ENCODE peak calls at places on chromosomes 13 and 19, in four cellular contexts. C is IMR-90, F is GM12878, X is K562. Y is an unnamed sample.

GRCh38 chr13:23643828-23644419 is 73.7 kb downstream of the TNFRSF19 start:
- DNase-seq in X (no peak), F (no peak), C (no peak), Y (no peak)

GRCh38 chr19:497861-498590 is 1.7 kb downstream of the MADCAM1 start:
- DNase-seq in C (no peak), X (no peak), F (no peak), Y (no peak)

GRCh38 chr19:10421240-10421948 is 1.1 kb downstream of the PDE4A start:
- DNase-seq in X (peak), F (no peak), C (no peak), Y (no peak)

GRCh38 chr13:20716951-20717350 is 13.5 kb downstream of the IL17D start:
- DNase-seq in X (no peak), C (no peak), F (no peak), Y (no peak)

GRCh38 chr13:112446867-112447266 is 70.7 kb downstream of the SPACA7 start:
- DNase-seq in C (no peak), X (no peak), F (no peak), Y (no peak)

GRCh38 chr13:27176772-27177171 is 5.2 kb upstream of the USP12 start:
- DNase-seq in X (no peak), F (no peak), C (no peak), Y (no peak)

GRCh38 chr13:94157705-94158218 is 321.7 kb downstream of the DCT start:
- DNase-seq in C (no peak), F (no peak), X (no peak), Y (no peak)

GRCh38 chr19:4580021-4580901 is 20.8 kb upstream of the SEMA6B start:
- DNase-seq in C (no peak), F (no peak), X (no peak), Y (peak)

GRCh38 chr13:63025741-63026140 is 1610.1 kb upstream of the PCDH20 start:
- DNase-seq in C (no peak), X (no peak), F (no peak), Y (no peak)

GRCh38 chr19:46471116-46471733 is at the start of gene PNMA8A:
- DNase-seq in C (peak), X (peak), F (no peak), Y (peak)

GRCh38 chr19:42132851-42133528 is 744 bp upstream of the POU2F2 start:
- DNase-seq in C (no peak), X (peak), F (peak), Y (peak)

GRCh38 chr13:27619711-27620376 is 485 bp downstream of the LNX2 start:
- DNase-seq in X (no peak), C (peak), F (no peak), Y (no peak)

GRCh38 chr19:52689804-52690394 is 44.9 kb downstream of the ZNF611 start:
- DNase-seq in F (no peak), X (peak), C (no peak), Y (no peak)

GRCh38 chr19:18310118-18310909 is 12.6 kb downstream of the LSM4 start:
- DNase-seq in C (no peak), X (no peak), F (no peak), Y (no peak)

GRCh38 chr19:18310966-18311365 is 11.9 kb downstream of the LSM4 start:
- DNase-seq in F (no peak), C (no peak), X (no peak), Y (no peak)

GRCh38 chr19:18311495-18311894 is 11.4 kb downstream of the LSM4 start:
- DNase-seq in F (no peak), C (no peak), X (no peak), Y (no peak)

GRCh38 chr19:18313398-18313797 is 9.5 kb downstream of the LSM4 start:
- DNase-seq in X (no peak), C (no peak), F (no peak), Y (no peak)

GRCh38 chr19:18312021-18312534 is 10.8 kb downstream of the LSM4 start:
- DNase-seq in X (no peak), F (no peak), C (no peak), Y (no peak)
- TF ChIP-seq CHD1 in X (no peak), F (no peak), C (no peak), Y (no peak)

DNA sequence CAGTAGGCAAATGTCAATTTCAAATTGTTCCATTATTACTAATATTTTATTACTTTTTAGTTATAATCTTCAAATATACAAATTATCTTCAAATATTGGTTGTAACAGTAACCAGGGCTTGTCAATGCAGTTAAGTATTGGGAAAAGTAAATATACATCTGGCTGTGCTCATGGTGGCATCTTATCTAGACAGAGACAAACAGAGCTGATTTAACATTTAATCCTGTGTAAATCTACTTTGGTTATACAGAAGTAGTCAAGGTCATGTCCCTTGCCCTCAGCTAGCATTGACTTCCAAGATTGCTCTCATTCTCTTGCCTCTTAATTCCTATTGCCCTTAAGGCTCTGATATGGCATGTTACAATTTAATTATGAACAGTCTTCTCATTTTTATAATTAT is 98.4 kb upstream of the KLHL1 start:
- DNase-seq in C (no peak), X (no peak), F (no peak), Y (no peak)
- TF ChIP-seq CHD1 in C (no peak), X (no peak), F (no peak), Y (no peak)

DNA sequence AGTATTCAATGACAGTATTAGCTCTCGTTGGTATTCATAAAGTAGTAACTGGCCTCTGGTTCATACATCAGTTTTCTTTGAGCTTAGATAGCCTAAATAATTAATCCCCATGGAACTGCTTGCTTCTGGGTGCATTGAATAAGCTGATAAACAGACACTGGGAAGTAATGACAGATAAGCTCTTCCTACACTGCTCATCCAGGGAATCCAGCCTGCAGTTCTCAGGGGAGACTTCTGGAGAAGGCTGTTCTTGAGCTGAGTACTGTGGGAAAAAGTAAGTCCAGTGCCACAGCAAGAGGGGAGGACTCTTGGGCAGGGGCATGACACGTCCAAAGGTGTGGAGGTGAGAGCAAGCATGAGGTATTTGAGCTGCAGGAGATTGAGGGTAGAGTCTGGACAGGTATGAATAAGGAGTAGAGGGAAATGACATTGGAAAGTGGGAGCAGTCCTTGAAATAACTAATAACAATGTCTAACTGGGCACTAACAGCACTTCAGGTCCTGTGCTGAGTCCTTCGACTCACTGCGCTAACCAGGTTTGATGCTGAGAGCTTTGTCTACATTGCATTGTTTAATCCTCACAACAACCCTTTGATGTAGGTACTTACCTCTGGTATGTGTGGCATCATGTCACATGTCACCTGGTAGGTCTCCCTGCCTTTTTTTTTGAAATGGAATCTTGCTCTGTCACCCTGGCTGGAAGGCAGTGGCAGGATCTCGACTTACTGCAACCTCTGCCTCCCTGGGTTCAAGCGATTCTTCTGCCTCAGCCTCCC is 7.2 kb downstream of the GARRE1 start:
- DNase-seq in C (no peak), F (no peak), X (no peak), Y (no peak)
- TF ChIP-seq CHD1 in C (no peak), F (no peak), X (no peak), Y (no peak)

DNA sequence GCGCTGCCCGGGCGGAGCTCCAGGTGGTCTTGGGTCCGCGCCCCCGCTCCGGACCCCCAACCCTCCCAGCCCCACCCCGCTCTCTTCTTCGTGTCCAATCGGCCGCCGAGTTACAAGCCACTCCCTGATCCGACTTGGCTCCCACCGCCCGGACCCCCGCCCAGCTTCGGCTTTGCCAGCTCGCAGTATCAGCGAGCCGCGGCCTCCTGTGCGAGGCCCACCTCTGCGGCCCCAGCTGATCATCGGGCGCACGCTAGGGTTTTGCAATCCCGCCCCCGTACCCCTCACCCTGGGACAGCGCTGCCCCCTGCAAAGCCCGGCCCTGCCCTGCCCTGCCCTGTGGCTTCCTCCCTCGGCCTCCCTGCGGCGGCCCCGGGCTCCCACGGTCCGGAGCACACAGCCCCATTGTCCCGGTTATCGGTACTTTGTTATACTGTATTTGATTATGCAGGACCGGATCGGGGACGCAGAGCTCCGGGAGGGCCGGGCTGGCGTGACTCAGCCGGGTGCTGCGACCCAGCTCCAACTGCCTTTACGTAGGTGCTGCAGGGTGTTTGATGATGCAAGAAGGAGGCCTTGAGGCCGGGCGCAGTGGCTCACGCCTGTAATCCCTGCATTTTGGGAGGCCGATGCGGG is 597 bp upstream of the LPAR2 start:
- DNase-seq in F (no peak), X (no peak), C (peak), Y (peak)
- TF ChIP-seq CHD1 in F (no peak), X (no peak), C (no peak), Y (no peak)

GRCh38 chr13:39571502-39572092 is 31.4 kb downstream of the LHFPL6 start:
- DNase-seq in C (no peak), F (no peak), X (no peak), Y (no peak)
- TF ChIP-seq CHD1 in C (no peak), F (no peak), X (no peak), Y (no peak)

GRCh38 chr13:40599146-40599545 is 67.3 kb downstream of the FOXO1 start:
- DNase-seq in C (no peak), X (no peak), F (no peak), Y (no peak)

GRCh38 chr13:40599722-40600121 is 66.7 kb downstream of the FOXO1 start:
- DNase-seq in F (no peak), C (no peak), X (no peak), Y (no peak)

GRCh38 chr13:40597735-40598365 is 68.6 kb downstream of the FOXO1 start:
- DNase-seq in X (no peak), C (no peak), F (no peak), Y (no peak)

GRCh38 chr13:40600145-40600751 is 66.2 kb downstream of the FOXO1 start:
- DNase-seq in X (no peak), C (no peak), F (no peak), Y (no peak)

GRCh38 chr13:40598599-40598998 is 67.8 kb downstream of the FOXO1 start:
- DNase-seq in C (no peak), F (no peak), X (no peak), Y (no peak)
- TF ChIP-seq CHD1 in C (no peak), F (no peak), X (no peak), Y (no peak)

DNA sequence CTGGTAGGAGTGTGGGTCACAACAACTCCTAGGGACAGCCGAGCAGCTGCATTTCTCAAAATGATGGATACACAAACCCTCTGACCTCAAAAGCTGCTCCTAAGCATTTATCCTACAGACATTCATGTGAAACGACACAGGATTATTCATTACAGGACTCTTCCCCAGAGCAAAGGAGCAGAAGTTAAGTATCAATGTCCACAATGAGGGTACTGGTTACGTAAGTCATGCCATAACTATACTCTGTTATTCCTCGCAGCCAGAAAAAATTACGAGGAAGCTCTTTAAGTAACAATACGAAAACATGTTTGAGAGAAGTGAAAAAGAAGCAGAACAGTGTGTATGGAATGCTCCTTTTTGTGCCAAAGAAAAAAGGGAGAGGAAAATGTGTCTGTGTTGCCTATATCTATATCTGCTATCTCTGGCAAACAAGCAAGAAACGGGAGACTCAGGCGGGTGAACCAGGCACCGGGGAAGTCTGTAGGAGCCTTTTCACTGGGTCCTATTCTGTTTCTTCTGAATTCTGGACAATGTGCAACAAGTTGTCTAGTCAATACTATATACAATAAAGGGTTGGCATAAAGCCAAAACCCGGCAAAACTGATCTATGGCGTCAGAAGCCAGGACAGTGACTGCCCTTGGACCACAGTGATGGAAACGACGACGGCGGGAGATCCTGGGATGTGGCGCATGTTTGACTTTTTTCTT is 1.3 kb downstream of the ISOC2 start:
- DNase-seq in F (no peak), C (peak), X (peak), Y (no peak)
- TF ChIP-seq CHD1 in F (no peak), C (no peak), X (peak), Y (no peak)

DNA sequence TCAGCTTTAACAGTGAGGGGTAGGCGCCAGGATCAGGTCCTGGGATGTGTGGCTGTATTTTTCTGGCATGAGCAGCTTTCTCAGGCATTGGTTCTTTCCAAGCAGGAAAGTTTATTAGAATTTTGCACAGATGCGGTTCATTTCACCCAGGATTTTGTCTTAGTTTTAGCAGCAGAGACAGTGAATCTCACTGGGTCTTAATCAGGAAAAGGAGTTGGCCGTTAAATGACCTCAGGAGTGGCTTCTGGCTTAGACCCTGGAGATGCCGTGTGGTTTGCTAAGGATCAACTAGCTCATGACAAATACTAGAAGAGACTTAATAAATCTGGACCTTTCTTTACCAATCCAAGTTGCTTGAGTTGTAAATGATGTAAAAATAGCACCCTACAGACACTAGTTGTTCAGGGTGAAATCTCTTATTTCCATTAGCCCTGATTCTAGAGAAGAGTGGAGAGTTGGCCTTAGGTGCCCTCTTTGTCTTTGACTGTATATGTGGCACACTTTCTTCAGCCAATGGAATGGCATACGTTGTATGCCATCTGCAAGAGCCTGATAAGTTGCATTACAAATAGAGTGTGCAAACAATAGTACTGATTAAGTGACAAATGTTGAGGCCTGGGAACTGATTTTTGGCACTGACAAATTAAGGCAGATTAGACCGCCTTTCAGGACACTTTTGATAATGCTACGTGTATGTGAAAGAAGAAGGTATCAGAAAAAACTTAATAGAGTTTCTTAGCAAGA is 34.0 kb downstream of the LRCH1 start:
- DNase-seq in C (no peak), X (no peak), F (no peak), Y (no peak)
- TF ChIP-seq CHD1 in C (no peak), X (no peak), F (no peak), Y (no peak)

GRCh38 chr19:2235026-2235395 is 1.1 kb downstream of the PLEKHJ1 start:
- DNase-seq in C (no peak), X (no peak), F (no peak), Y (no peak)
- TF ChIP-seq CHD1 in C (no peak), X (no peak), F (no peak), Y (no peak)

Y was measured in H1.